ENCODE peak calls at places on chromosomes 12 and 14, in ten cellular contexts. D is glutamatergic neuron; Q is thyroid gland; S is AG09309; J is mesothelial cell of epicardium; B is caudate nucleus; K is stimulated activated CD8-positive, alpha-beta memory T cell treated with anti-CD3 and anti-CD28 coated beads, Interleukin-12 subunit alpha, Interleukin-12 subunit beta, amount 100 ng/mL, for 4 hours; H is neuronal stem cell; C is ELR; W is GDM1. E is an unnamed sample.

GRCh38 chr14:85217412-85217811 is 312.5 kb upstream of the FLRT2 start:
- DNase-seq in D (no peak), S (no peak), C (peak; percentile 65), Q (no peak), W (no peak), B (no peak), H (no peak), K (no peak), J (no peak), E (no peak)

GRCh38 chr14:93717222-93717967 is 70.9 kb downstream of the PRIMA1 start:
- DNase-seq in J (no peak), Q (no peak), B (no peak), S (no peak), K (no peak), D (no peak), C (no peak), W (no peak), H (no peak), E (no peak)

GRCh38 chr12:16849473-16849872 is 243.5 kb upstream of the LMO3 start:
- DNase-seq in J (no peak), K (no peak), H (no peak), C (no peak), B (no peak), Q (no peak), D (no peak), W (no peak), S (no peak), E (no peak)

GRCh38 chr12:65830305-65830704 is 6.0 kb downstream of the HMGA2 start:
- DNase-seq in B (no peak), J (no peak), H (no peak), C (peak; percentile 65), D (no peak), Q (no peak), S (no peak), W (no peak), K (no peak), E (no peak)

GRCh38 chr12:45612044-45612794 is 117.3 kb upstream of the ARID2 start:
- DNase-seq in W (no peak), D (no peak), Q (no peak), S (no peak), J (no peak), H (no peak), C (peak; percentile 86), K (no peak), B (no peak), E (no peak)

GRCh38 chr14:69268763-69269162 is 8.8 kb downstream of the GALNT16 start:
- DNase-seq in W (no peak), S (no peak), C (peak; percentile 86), H (no peak), D (no peak), Q (no peak), B (no peak), K (no peak), J (no peak), E (peak; percentile 63)

GRCh38 chr14:77485901-77486678 is 12.5 kb downstream of the ISM2 start:
- DNase-seq in Q (no peak), C (peak; percentile 91), K (no peak), D (no peak), B (no peak), S (peak; percentile 43), J (no peak), W (no peak), H (no peak), E (no peak)

GRCh38 chr14:68884031-68885030 is 91.5 kb upstream of the ZFP36L1 start:
- DNase-seq in W (no peak), B (no peak), K (no peak), Q (peak; percentile 35), H (no peak), C (peak; percentile 75), D (no peak), S (peak; percentile 70), J (no peak), E (no peak)

GRCh38 chr12:122995503-122996187 is 15.2 kb downstream of the ARL6IP4 start:
- DNase-seq in S (no peak), W (no peak), J (no peak), D (no peak), Q (peak; percentile 47), B (no peak), H (no peak), K (no peak), C (no peak), E (no peak)

GRCh38 chr12:124422570-124423523 is 128.0 kb downstream of the RFLNA start:
- DNase-seq in K (no peak), W (no peak), J (no peak), H (no peak), Q (peak; percentile 93), S (peak; percentile 86), D (no peak), B (peak; percentile 76), C (peak; percentile 87), E (peak; percentile 93)

GRCh38 chr12:52865090-52865944 is 16.5 kb upstream of the KRT78 start:
- DNase-seq in H (peak; percentile 78), C (peak; percentile 81), B (peak; percentile 30), W (peak; percentile 10), K (no peak), D (peak; percentile 88), J (peak; percentile 84), S (no peak), Q (peak; percentile 82), E (no peak)

GRCh38 chr12:26878661-26879119 is 45.7 kb upstream of the ITPR2 start:
- DNase-seq in C (no peak), S (no peak), B (peak; percentile 27), D (peak; percentile 29), H (no peak), J (no peak), K (no peak), W (no peak), Q (peak; percentile 97), E (peak; percentile 86)

GRCh38 chr14:83260751-83261150 is 1727.1 kb upstream of the SEL1L start:
- DNase-seq in B (no peak), C (no peak), J (no peak), S (no peak), Q (no peak), K (no peak), D (no peak), H (no peak), W (no peak), E (no peak)

GRCh38 chr14:32075636-32076277 is 1.3 kb upstream of the ARHGAP5 start:
- DNase-seq in W (no peak), S (peak; percentile 20), H (peak; percentile 20), C (peak; percentile 34), B (no peak), J (no peak), D (peak; percentile 52), K (no peak), Q (peak; percentile 57), E (peak; percentile 76)

GRCh38 chr12:81401241-81401640 is 323.4 kb downstream of the ACSS3 start:
- DNase-seq in Q (no peak), K (no peak), D (no peak), H (no peak), S (no peak), B (no peak), C (no peak), J (no peak), W (no peak), E (no peak)

GRCh38 chr14:95156765-95157194 is 549 bp downstream of the DICER1 start:
- DNase-seq in B (no peak), K (peak; percentile 17), C (peak; percentile 55), J (peak; percentile 59), H (no peak), Q (peak; percentile 66), W (no peak), S (no peak), D (peak; percentile 60), E (peak; percentile 80)

GRCh38 chr12:14892726-14893442 is 7.2 kb upstream of the MGP start:
- DNase-seq in D (no peak), K (no peak), S (no peak), W (no peak), Q (peak; percentile 53), B (no peak), H (no peak), J (no peak), C (peak; percentile 28), E (no peak)

E was measured in cardiac septum.